ENCODE peak calls at places on chromosomes 4 and X, in eight cellular contexts. J is posterior cingulate gyrus, Q is retinal pigment epithelial cell, N is T follicular helper cell, S is NT2/D1, H is IMR-90, T is nucleus accumbens, V is ELF-1. A is an unnamed sample.

GRCh38 chr4:39617534-39617933 is 21.1 kb downstream of the SMIM14 start:
- DNase-seq in Q (no peak), N (no peak), H (no peak), S (no peak), T (no peak), J (no peak), V (no peak), A (no peak)

GRCh38 chrX:63418211-63418610 is 67.1 kb upstream of the SPIN4 start:
- DNase-seq in N (no peak), V (no peak), H (no peak), T (no peak), S (no peak), J (no peak), Q (no peak), A (no peak)

GRCh38 chrX:35351795-35352483 is 409.3 kb downstream of the FAM47B start:
- DNase-seq in S (no peak), Q (no peak), N (no peak), T (no peak), J (no peak), H (no peak), V (no peak), A (no peak)

GRCh38 chr4:99506781-99507180 is 4.0 kb upstream of the C4orf17 start:
- DNase-seq in J (no peak), T (no peak), H (no peak), Q (no peak), S (no peak), N (no peak), V (no peak), A (peak; percentile 41)

GRCh38 chrX:118353081-118353850 is 7.4 kb downstream of the WDR44 start:
- DNase-seq in Q (no peak), T (no peak), V (no peak), N (no peak), H (no peak), J (no peak), S (no peak), A (peak; percentile 33)

GRCh38 chr4:153912296-153912695 is 123.4 kb upstream of the SFRP2 start:
- DNase-seq in N (no peak), J (no peak), V (no peak), Q (no peak), T (no peak), H (no peak), S (no peak), A (no peak)

GRCh38 chr4:110104661-110105060 is 93.8 kb downstream of the ELOVL6 start:
- DNase-seq in Q (no peak), H (no peak), J (peak; percentile 16), S (no peak), V (peak; percentile 26), T (no peak), N (no peak), A (no peak)

GRCh38 chr4:109499513-109499912 is 60.5 kb upstream of the MCUB start:
- DNase-seq in N (no peak), Q (no peak), T (no peak), V (no peak), J (no peak), H (peak; percentile 3), S (no peak), A (no peak)

GRCh38 chr4:108045687-108046024 is 56.0 kb downstream of the HADH start:
- DNase-seq in Q (no peak), N (no peak), V (no peak), J (no peak), S (no peak), T (peak; percentile 11), H (no peak), A (peak; percentile 31)

GRCh38 chrX:17031827-17032226 is 85.4 kb downstream of the REPS2 start:
- DNase-seq in Q (no peak), N (no peak), S (no peak), V (no peak), J (no peak), T (no peak), H (no peak), A (no peak)

GRCh38 chrX:153946910-153947769 is 2.7 kb upstream of the RENBP start:
- DNase-seq in J (peak; percentile 62), H (peak; percentile 68), N (peak; percentile 74), T (peak; percentile 29), Q (no peak), V (peak; percentile 89), S (no peak), A (peak; percentile 85)

GRCh38 chr4:1506956-1507721 is 100.9 kb upstream of the NKX1-1 start:
- DNase-seq in V (no peak), T (no peak), H (no peak), Q (no peak), J (no peak), N (no peak), S (no peak), A (no peak)

GRCh38 chr4:74423101-74423500 is 21.8 kb upstream of the AREG start:
- DNase-seq in V (no peak), H (peak; percentile 79), T (no peak), N (no peak), J (no peak), Q (no peak), S (no peak), A (peak; percentile 93)

A was measured in cardiac fibroblast.